ENCODE peak calls at places on chromosome 2, in seven cellular contexts. G, F, B, S, C, R and U are unnamed samples.

GRCh38 chr2:224221455-224221913 is 180.4 kb downstream of the FAM124B start:
- DNase-seq in R (no peak), F (no peak), C (no peak), G (no peak), B (peak; percentile 96), S (no peak), U (no peak)

GRCh38 chr2:169900686-169901085 is 73.4 kb downstream of the UBR3 start:
- DNase-seq in S (no peak), F (no peak), C (no peak), R (no peak), B (peak; percentile 54), G (no peak), U (no peak)

GRCh38 chr2:72035518-72036172 is 112.0 kb downstream of the CYP26B1 start:
- DNase-seq in S (no peak), R (peak; percentile 90), F (no peak), C (no peak), G (no peak), B (peak; percentile 66), U (no peak)

GRCh38 chr2:65491381-65491903 is 59.0 kb upstream of the SPRED2 start:
- DNase-seq in S (no peak), C (no peak), R (no peak), G (no peak), B (no peak), F (no peak), U (no peak)

GRCh38 chr2:52178845-52179244 is 1146.9 kb upstream of the NRXN1 start:
- DNase-seq in R (no peak), G (no peak), S (no peak), F (no peak), B (peak; percentile 4), C (no peak), U (no peak)

GRCh38 chr2:197515277-197515797 is 529 bp upstream of the MOB4 start:
- DNase-seq in B (no peak), G (no peak), S (no peak), F (no peak), C (no peak), R (no peak), U (no peak)

GRCh38 chr2:170689481-170689880 is 25.7 kb upstream of the SP5 start:
- DNase-seq in G (no peak), S (no peak), C (no peak), F (no peak), B (no peak), R (no peak), U (no peak)

GRCh38 chr2:171807130-171807529 is 86.9 kb downstream of the SLC25A12 start:
- DNase-seq in S (no peak), G (no peak), R (no peak), F (no peak), B (no peak), C (no peak), U (no peak)

GRCh38 chr2:60303685-60304084 is 249.8 kb downstream of the BCL11A start:
- DNase-seq in G (no peak), S (no peak), R (no peak), C (no peak), B (no peak), F (no peak), U (no peak)

GRCh38 chr2:30686000-30686399 is 121.2 kb downstream of the CAPN13 start:
- DNase-seq in R (peak; percentile 75), F (peak; percentile 17), C (no peak), B (no peak), S (no peak), G (no peak), U (no peak)
- TF ChIP-seq CTCF in R (no peak), F (no peak), C (no peak), B (peak; percentile 30), S (no peak), G (no peak), U (no peak)

GRCh38 chr2:135022952-135023880 is 24.0 kb downstream of the MAP3K19 start:
- DNase-seq in G (no peak), F (no peak), B (no peak), S (no peak), C (no peak), R (peak; percentile 57), U (no peak)
- TF ChIP-seq CTCF in G (no peak), F (no peak), B (no peak), S (no peak), C (no peak), R (no peak), U (no peak)

DNA sequence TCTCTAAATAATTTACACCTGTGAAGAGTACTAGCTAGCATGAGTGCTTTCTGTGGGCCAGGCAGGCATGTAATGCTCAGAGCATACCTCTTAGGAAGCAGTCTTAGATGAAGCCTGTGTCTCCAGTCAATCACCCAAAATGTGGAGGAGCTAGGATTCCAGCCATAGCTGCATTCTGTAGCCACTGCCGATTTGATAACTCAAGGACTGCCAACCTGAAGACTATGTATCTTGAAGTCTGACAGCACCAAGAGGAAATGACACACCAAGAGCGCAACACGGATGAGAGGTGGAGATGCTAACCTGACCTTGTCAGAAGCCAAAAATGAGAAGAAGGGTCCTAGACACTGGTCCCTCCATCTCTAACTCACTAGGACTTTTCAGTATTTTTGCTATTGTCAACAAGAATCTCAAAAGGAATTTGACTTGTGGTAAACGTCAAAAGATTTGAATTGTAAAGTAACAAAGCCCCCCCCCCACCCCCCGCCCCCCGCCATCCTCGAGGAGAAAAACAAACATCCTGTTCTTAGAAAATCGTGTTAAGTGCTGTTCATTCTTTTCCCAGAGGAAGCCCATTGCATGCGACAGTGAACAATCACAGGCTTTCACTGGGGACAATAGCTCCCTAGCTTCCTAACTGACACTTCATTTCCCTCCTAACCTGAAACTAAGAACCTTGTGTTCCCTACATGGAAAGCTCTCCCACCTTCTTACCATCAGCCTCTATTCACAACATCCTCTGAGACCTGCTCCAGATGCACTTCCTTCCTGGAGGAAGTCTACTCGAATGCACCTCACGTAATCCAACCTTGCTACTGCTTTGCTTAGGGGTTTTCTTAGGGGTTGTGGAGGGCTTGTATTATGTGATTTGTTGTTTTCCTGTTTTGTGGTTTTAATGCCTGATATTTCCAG is 14.7 kb downstream of the CDC42EP3 start:
- DNase-seq in C (no peak), G (no peak), F (no peak), S (no peak), B (peak; percentile 56), R (no peak), U (no peak)
- TF ChIP-seq CTCF in C (no peak), G (no peak), F (no peak), S (no peak), B (no peak), R (no peak), U (no peak)

GRCh38 chr2:96527052-96527964 is 9.2 kb upstream of the ARID5A start:
- DNase-seq in F (peak; percentile 69), B (peak; percentile 29), S (peak; percentile 42), C (peak; percentile 86), G (peak; percentile 69), R (no peak), U (no peak)
- TF ChIP-seq CTCF in F (no peak), B (peak; percentile 38), S (peak; percentile 37), C (peak; percentile 49), G (peak; percentile 56), R (peak; percentile 59), U (no peak)

DNA sequence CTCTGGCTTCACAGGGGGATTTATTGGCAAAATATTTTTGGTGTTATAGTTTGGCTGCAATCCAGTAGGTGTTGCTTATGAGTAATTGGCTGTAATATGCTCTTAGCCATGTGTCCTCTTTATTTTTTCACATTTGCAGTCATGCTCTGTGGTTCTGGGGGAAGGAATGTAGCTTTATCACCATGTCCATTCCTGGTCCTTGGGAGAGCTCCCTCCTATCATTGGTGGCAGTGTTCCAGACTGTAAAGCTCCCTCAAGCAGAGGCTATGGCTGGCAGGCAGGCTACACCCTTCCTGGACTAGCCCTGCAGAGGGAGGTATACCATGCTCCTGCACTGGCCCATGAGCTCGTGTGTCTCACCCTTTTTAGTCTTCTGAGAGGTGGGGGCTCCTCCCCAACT is 120.0 kb upstream of the FSIP2 start:
- DNase-seq in G (no peak), B (no peak), R (no peak), F (no peak), C (no peak), S (no peak), U (no peak)
- TF ChIP-seq CTCF in G (no peak), B (no peak), R (no peak), F (no peak), C (no peak), S (no peak), U (no peak)